ENCODE peak calls at places on chromosome 7, in four cellular contexts. K is T1000, A is AG20443, L is activated T-helper 1 cell treated with Interleukin-2 at 50 U/mL for 16 hours. B is an unnamed sample.

GRCh38 chr7:107236857-107237256 is 68.1 kb downstream of the HBP1 start:
- DNase-seq in K (no peak), L (no peak), A (no peak), B (no peak)

GRCh38 chr7:151566897-151567320 is 47.2 kb upstream of the RHEB start:
- DNase-seq in A (peak; percentile 86), L (no peak), K (no peak), B (peak; percentile 18)

GRCh38 chr7:76316984-76317781 is 14.7 kb downstream of the HSPB1 start:
- DNase-seq in K (no peak), A (no peak), L (no peak), B (no peak)

GRCh38 chr7:18117482-18117881 is 89.8 kb upstream of the PRPS1L1 start:
- DNase-seq in A (peak; percentile 14), L (no peak), K (peak; percentile 33), B (no peak)

GRCh38 chr7:80039255-80039884 is 95.3 kb upstream of the GNAI1 start:
- DNase-seq in A (no peak), K (no peak), L (no peak), B (no peak)

GRCh38 chr7:73999664-74000420 is 28.1 kb upstream of the ELN start:
- DNase-seq in L (no peak), K (no peak), A (peak; percentile 94), B (no peak)

GRCh38 chr7:81008901-81009300 is 90.0 kb upstream of the SEMA3C start:
- DNase-seq in L (no peak), K (no peak), A (no peak), B (no peak)

GRCh38 chr7:96303686-96304443 is 18.0 kb downstream of the SLC25A13 start:
- DNase-seq in A (peak; percentile 25), L (no peak), K (peak; percentile 30), B (no peak)

GRCh38 chr7:22140597-22140996 is 194.9 kb upstream of the CDCA7L start:
- DNase-seq in A (no peak), K (no peak), L (no peak), B (no peak)

GRCh38 chr7:117728858-117729257 is 144.4 kb downstream of the CTTNBP2 start:
- DNase-seq in L (no peak), A (no peak), K (no peak), B (no peak)

GRCh38 chr7:140232959-140233649 is 56.3 kb upstream of the KDM7A start:
- DNase-seq in K (no peak), A (no peak), L (no peak), B (no peak)

GRCh38 chr7:49030221-49030620 is 105.9 kb downstream of the CDC14C start:
- DNase-seq in A (no peak), K (no peak), L (no peak), B (no peak)

GRCh38 chr7:117825132-117825531 is 48.1 kb downstream of the CTTNBP2 start:
- DNase-seq in L (no peak), A (peak; percentile 52), K (no peak), B (no peak)

GRCh38 chr7:71521506-71521905 is 389.6 kb downstream of the GALNT17 start:
- DNase-seq in L (no peak), K (no peak), A (peak; percentile 78), B (peak; percentile 44)

GRCh38 chr7:155424301-155425010 is 33.5 kb upstream of the EN2 start:
- DNase-seq in K (no peak), L (no peak), A (no peak), B (no peak)

GRCh38 chr7:135748770-135749169 is at the start of gene FAM180A:
- DNase-seq in L (no peak), A (peak; percentile 84), K (no peak), B (no peak)

GRCh38 chr7:14787551-14787950 is 115.0 kb downstream of the DGKB start:
- DNase-seq in K (no peak), L (no peak), A (no peak), B (no peak)

GRCh38 chr7:2776353-2776752 is 67.8 kb downstream of the GNA12 start:
- DNase-seq in K (no peak), A (no peak), L (no peak), B (no peak)

GRCh38 chr7:134058980-134059379 is 68.2 kb upstream of the LRGUK start:
- DNase-seq in L (no peak), K (no peak), A (no peak), B (no peak)

GRCh38 chr7:155618708-155619633 is 25.5 kb upstream of the RBM33 start:
- DNase-seq in A (no peak), K (no peak), L (no peak), B (no peak)

GRCh38 chr7:86964973-86965726 is 94.3 kb downstream of the ELAPOR2 start:
- DNase-seq in L (no peak), K (no peak), A (no peak), B (no peak)

GRCh38 chr7:50474382-50475155 is 24.4 kb upstream of the FIGNL1 start:
- DNase-seq in L (no peak), A (no peak), K (peak; percentile 18), B (no peak)

GRCh38 chr7:69871213-69871885 is 273.1 kb downstream of the AUTS2 start:
- DNase-seq in A (peak; percentile 73), K (peak; percentile 2), L (no peak), B (no peak)